ENCODE peak calls at places on chromosomes 13 and 19, in four cellular contexts. X is heart left ventricle, H is DND-41, E is Caco-2. B is an unnamed sample.

GRCh38 chr13:30466358-30466714 is 600 bp upstream of the HMGB1 start:
- DNase-seq in X (no peak), H (no peak), E (no peak), B (peak; percentile 65)

GRCh38 chr13:98542568-98543379 is 34.1 kb downstream of the STK24 start:
- DNase-seq in H (no peak), X (no peak), E (no peak), B (peak; percentile 62)

GRCh38 chr19:18809149-18809978 is 18.3 kb upstream of the COMP start:
- DNase-seq in X (peak; percentile 58), E (no peak), H (no peak), B (no peak)

GRCh38 chr13:79837741-79838450 is 356.9 kb downstream of the NDFIP2 start:
- DNase-seq in E (no peak), H (no peak), X (no peak), B (no peak)

GRCh38 chr19:28242317-28242927 is 970.5 kb downstream of the UQCRFS1 start:
- DNase-seq in X (no peak), H (peak; percentile 34), E (no peak), B (peak; percentile 38)

GRCh38 chr13:99847318-99847750 is 124.2 kb downstream of the ZIC5 start:
- DNase-seq in H (no peak), X (no peak), E (no peak), B (no peak)

GRCh38 chr19:46648070-46648960 is 12.3 kb upstream of the GNG8 start:
- DNase-seq in X (no peak), H (no peak), E (no peak), B (peak; percentile 43)

GRCh38 chr19:29805026-29805925 is 6.5 kb upstream of the CCNE1 start:
- DNase-seq in E (no peak), X (no peak), H (no peak), B (no peak)

GRCh38 chr19:42091300-42092266 is 15.6 kb downstream of the ZNF574 start:
- DNase-seq in X (no peak), H (no peak), E (no peak), B (no peak)

GRCh38 chr19:40691421-40692211 is 1.2 kb upstream of the NUMBL start:
- DNase-seq in E (no peak), X (peak; percentile 38), H (no peak), B (peak; percentile 35)

GRCh38 chr19:43527860-43528622 is 1.0 kb upstream of the ETHE1 start:
- DNase-seq in H (no peak), E (no peak), X (peak; percentile 37), B (peak; percentile 29)

GRCh38 chr19:6740589-6741348 is 1.3 kb downstream of the TRIP10 start:
- DNase-seq in H (no peak), E (peak; percentile 72), X (peak; percentile 78), B (peak; percentile 28)

GRCh38 chr13:38763446-38764381 is 76.8 kb downstream of the FREM2 start:
- DNase-seq in H (peak; percentile 4), E (peak; percentile 57), X (no peak), B (peak; percentile 5)

GRCh38 chr19:43450545-43450997 is 14.8 kb downstream of the LYPD3 start:
- DNase-seq in H (no peak), E (no peak), X (no peak), B (no peak)

GRCh38 chr13:71578048-71578447 is 289.0 kb downstream of the DACH1 start:
- DNase-seq in E (no peak), X (no peak), H (no peak), B (no peak)

GRCh38 chr19:53091413-53091812 is 11.8 kb downstream of the ZNF160 start:
- DNase-seq in H (no peak), X (no peak), E (no peak), B (no peak)

GRCh38 chr13:59696229-59696628 is 467.5 kb downstream of the DIAPH3 start:
- DNase-seq in X (no peak), E (no peak), H (no peak), B (no peak)

GRCh38 chr13:69524459-69525155 is 583.0 kb upstream of the ATXN8OS start:
- DNase-seq in E (no peak), H (no peak), X (no peak), B (no peak)

GRCh38 chr19:51681286-51681956 is 11.7 kb upstream of the SPACA6 start:
- DNase-seq in H (no peak), E (no peak), X (no peak), B (no peak)

GRCh38 chr19:41595258-41595889 is 19.4 kb downstream of the CEACAM21 start:
- DNase-seq in E (no peak), H (peak; percentile 56), X (peak; percentile 37), B (peak; percentile 75)

GRCh38 chr19:5719274-5719960 is 529 bp downstream of the LONP1 start:
- DNase-seq in E (no peak), X (peak; percentile 37), H (no peak), B (peak; percentile 63)

GRCh38 chr13:76632388-76633044 is 253.7 kb downstream of the KCTD12 start:
- DNase-seq in E (no peak), X (no peak), H (no peak), B (peak; percentile 3)

GRCh38 chr13:80340643-80341097 is 256 bp downstream of the SPRY2 start:
- DNase-seq in X (no peak), E (no peak), H (peak; percentile 39), B (peak; percentile 8)

GRCh38 chr13:48615017-48615416 is 38.7 kb upstream of the CYSLTR2 start:
- DNase-seq in H (no peak), X (no peak), E (no peak), B (no peak)
- TF ChIP-seq CTCF in H (no peak), X (no peak), E (no peak), B (no peak)

GRCh38 chr19:58305065-58305931 is at the start of gene ERVK3-1:
- DNase-seq in X (peak; percentile 98), E (peak; percentile 95), H (peak; percentile 97), B (peak; percentile 97)
- TF ChIP-seq CTCF in X (peak; percentile 12), E (no peak), H (no peak), B (no peak)

GRCh38 chr19:50602935-50603334 is 34.7 kb upstream of the LRRC4B start:
- DNase-seq in E (no peak), H (no peak), X (no peak), B (no peak)

GRCh38 chr19:50602496-50602895 is 34.3 kb upstream of the LRRC4B start:
- DNase-seq in H (no peak), E (no peak), X (no peak), B (no peak)

GRCh38 chr19:50607388-50607787 is 32.3 kb downstream of the SYT3 start:
- DNase-seq in H (no peak), E (no peak), X (no peak), B (no peak)

DNA sequence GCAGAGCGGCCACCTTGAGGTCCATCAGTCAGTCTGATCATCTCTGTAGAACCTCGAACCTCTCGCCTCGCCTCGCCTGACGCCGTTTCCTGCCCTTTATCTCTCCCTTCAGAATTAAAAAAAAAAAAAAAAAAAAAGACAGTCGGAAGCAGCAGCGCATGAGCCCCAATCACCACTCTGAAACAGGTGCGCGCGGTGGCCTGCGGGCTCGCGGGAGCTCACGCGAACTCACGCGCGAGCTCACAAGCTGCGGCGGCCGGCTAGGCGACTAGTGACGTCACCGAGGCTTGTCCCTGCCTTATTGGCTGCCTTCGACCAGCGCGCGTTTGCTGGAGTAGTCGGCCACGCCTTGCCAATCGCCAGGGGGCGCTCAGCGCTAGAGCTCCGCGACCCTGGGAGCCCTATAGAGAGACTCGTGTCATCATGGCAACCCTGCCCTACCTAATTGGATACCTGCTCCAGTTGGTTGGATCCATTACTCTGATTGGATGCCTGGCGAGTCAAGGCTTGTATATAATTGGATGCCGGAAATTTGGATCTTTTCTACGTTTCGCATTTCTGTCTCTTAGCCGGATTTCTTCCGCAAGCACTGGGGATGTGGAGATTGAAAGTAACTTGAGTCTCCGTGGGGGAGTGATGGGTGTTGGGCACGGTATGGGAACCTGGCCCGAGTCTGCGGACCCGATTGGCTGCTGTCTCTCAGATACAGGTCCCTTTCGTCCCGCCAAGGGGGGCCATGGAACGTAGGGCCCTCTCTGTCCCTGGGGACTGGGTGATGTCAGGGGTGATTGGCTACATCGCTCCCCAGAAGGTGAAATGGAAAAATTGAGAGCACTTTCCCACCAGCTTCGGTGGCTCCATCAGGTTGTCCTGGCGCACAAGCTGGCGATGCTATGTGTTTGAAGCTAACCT is 31.6 kb downstream of the SYT3 start:
- DNase-seq in X (peak; percentile 77), E (peak; percentile 49), H (no peak), B (peak; percentile 92)
- TF ChIP-seq CTCF in X (peak; percentile 16), E (no peak), H (no peak), B (peak; percentile 63)

DNA sequence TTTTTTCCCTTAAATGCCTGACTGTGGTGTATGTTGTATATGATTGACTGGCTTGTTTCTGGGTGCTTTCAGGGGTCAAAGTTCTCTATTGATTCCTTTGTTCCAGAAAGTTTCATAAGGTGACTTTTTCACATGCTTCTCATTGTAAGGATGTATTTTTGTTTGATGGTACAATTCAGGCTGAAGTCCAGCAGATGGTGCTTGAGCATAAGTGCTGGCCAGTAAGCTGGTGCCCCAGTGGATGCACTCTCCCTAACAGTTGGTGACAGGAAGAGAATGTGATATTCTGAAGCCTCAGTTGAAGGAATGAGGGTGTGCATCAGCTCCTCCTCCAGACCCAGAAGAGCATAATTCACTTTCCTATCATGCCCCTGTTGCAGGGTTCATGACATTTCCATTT is 1941.6 kb upstream of the PRR20A start:
- DNase-seq in H (no peak), X (no peak), E (peak; percentile 45), B (no peak)
- TF ChIP-seq CTCF in H (no peak), X (no peak), E (no peak), B (no peak)

DNA sequence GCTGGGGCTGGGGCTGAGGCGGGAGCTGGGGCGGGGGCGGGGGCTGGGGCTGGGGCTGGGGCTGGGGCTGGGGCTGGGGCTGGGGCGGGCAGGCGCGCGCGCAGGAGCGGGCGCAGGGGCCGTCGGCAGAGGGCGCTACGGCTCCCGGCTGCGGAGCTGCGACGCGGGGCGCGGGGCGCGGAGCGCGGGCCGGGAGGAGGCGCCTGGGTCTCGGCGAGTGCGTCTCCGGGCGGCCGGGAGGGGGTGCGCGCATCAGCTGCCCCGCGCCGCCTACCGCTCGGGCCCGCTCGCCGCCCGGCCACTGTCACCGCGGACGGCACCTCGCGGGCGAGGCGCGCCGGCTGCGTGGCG is 416 bp upstream of the MTUS2 start:
- DNase-seq in H (no peak), E (peak; percentile 49), X (peak; percentile 79), B (peak; percentile 53)
- TF ChIP-seq CTCF in H (no peak), E (no peak), X (peak; percentile 37), B (no peak)

GRCh38 chr19:16571689-16572331 is 405 bp downstream of the SLC35E1 start:
- DNase-seq in H (no peak), X (peak; percentile 44), E (no peak), B (peak; percentile 62)
- TF ChIP-seq CTCF in H (peak; percentile 2), X (no peak), E (no peak), B (no peak)